ENCODE peak calls at places on chromosome 6, in eight cellular contexts. C, L, S, K, X, J, W and T are unnamed samples.

GRCh38 chr6:16258709-16259075 is 20.3 kb downstream of the GMPR start:
- DNase-seq in C (no peak), L (no peak), S (no peak), K (no peak), X (no peak), J (no peak), W (no peak), T (no peak)

GRCh38 chr6:1477432-1478090 is 88.2 kb downstream of the FOXF2 start:
- DNase-seq in C (peak), L (no peak), S (no peak), K (no peak), X (no peak), J (peak), W (no peak), T (no peak)

GRCh38 chr6:167141667-167142432 is 15.9 kb downstream of the GPR31 start:
- DNase-seq in C (peak), L (peak), S (peak), K (peak), X (peak), J (no peak), W (no peak), T (peak)

GRCh38 chr6:133548409-133548808 is 307.3 kb downstream of the EYA4 start:
- DNase-seq in C (peak), L (no peak), S (no peak), K (no peak), X (no peak), J (peak), W (no peak), T (no peak)

GRCh38 chr6:160106010-160106409 is 15.6 kb upstream of the SLC22A1 start:
- DNase-seq in C (no peak), L (no peak), S (no peak), K (no peak), X (no peak), J (no peak), W (no peak), T (no peak)

GRCh38 chr6:136780972-136781371 is 11.3 kb downstream of the MAP3K5 start:
- DNase-seq in C (no peak), L (no peak), S (no peak), K (no peak), X (no peak), J (no peak), W (no peak), T (no peak)

GRCh38 chr6:72950114-72950860 is 275.0 kb downstream of the KHDC1L start:
- DNase-seq in C (peak), L (no peak), S (no peak), K (no peak), X (no peak), J (peak), W (peak), T (no peak)

GRCh38 chr6:108417027-108417426 is 122.2 kb downstream of the AFG1L start:
- DNase-seq in C (no peak), L (no peak), S (no peak), K (no peak), X (no peak), J (no peak), W (no peak), T (no peak)

GRCh38 chr6:45438849-45439406 is 61.2 kb upstream of the SUPT3H start:
- DNase-seq in C (peak), L (no peak), S (no peak), K (no peak), X (no peak), J (peak), W (no peak), T (no peak)

GRCh38 chr6:3835055-3835731 is 14.0 kb upstream of the FAM50B start:
- DNase-seq in C (no peak), L (no peak), S (no peak), K (no peak), X (no peak), J (no peak), W (peak), T (no peak)

GRCh38 chr6:87322304-87323212 is at the start of gene SMIM8:
- DNase-seq in C (peak), L (peak), S (peak), K (peak), X (peak), J (no peak), W (peak), T (peak)

GRCh38 chr6:31837612-31838553 is 10.3 kb downstream of the HSPA1B start:
- DNase-seq in C (no peak), L (no peak), S (no peak), K (no peak), X (no peak), J (no peak), W (no peak), T (no peak)

GRCh38 chr6:127022297-127022696 is 96.2 kb upstream of the RSPO3 start:
- DNase-seq in C (no peak), L (no peak), S (no peak), K (no peak), X (peak), J (no peak), W (no peak), T (no peak)

GRCh38 chr6:100577425-100577824 is 112.7 kb upstream of the SIM1 start:
- DNase-seq in C (no peak), L (no peak), S (no peak), K (no peak), X (no peak), J (no peak), W (no peak), T (no peak)

GRCh38 chr6:36247691-36248090 is 22.2 kb upstream of the PNPLA1 start:
- DNase-seq in C (peak), L (no peak), S (no peak), K (no peak), X (no peak), J (no peak), W (no peak), T (no peak)

GRCh38 chr6:12436224-12436623 is 146.1 kb downstream of the EDN1 start:
- DNase-seq in C (no peak), L (no peak), S (no peak), K (no peak), X (no peak), J (no peak), W (no peak), T (no peak)

GRCh38 chr6:41672016-41672415 is 33.7 kb downstream of the MDFI start:
- DNase-seq in C (no peak), L (no peak), S (no peak), K (no peak), X (no peak), J (no peak), W (peak), T (no peak)

GRCh38 chr6:56729719-56730118 is 87.0 kb upstream of the DST start:
- DNase-seq in C (peak), L (no peak), S (no peak), K (no peak), X (no peak), J (peak), W (no peak), T (no peak)

GRCh38 chr6:36139431-36139830 is 9.1 kb downstream of the MAPK13 start:
- DNase-seq in C (no peak), L (peak), S (no peak), K (no peak), X (no peak), J (no peak), W (no peak), T (no peak)

GRCh38 chr6:137217801-137218472 is 1.2 kb downstream of the IFNGR1 start:
- DNase-seq in C (no peak), L (no peak), S (no peak), K (no peak), X (no peak), J (no peak), W (peak), T (no peak)

GRCh38 chr6:26157150-26157837 is 70.1 kb downstream of the HFE start:
- DNase-seq in C (no peak), L (peak), S (peak), K (peak), X (peak), J (no peak), W (peak), T (peak)

GRCh38 chr6:125393449-125393858 is 91.7 kb upstream of the HDDC2 start:
- DNase-seq in C (no peak), L (no peak), S (no peak), K (no peak), X (no peak), J (no peak), W (no peak), T (no peak)

GRCh38 chr6:7071405-7071804 is 36.4 kb upstream of the RREB1 start:
- DNase-seq in C (no peak), L (no peak), S (no peak), K (no peak), X (no peak), J (no peak), W (no peak), T (no peak)

GRCh38 chr6:144296973-144297372 is 11.8 kb downstream of the UTRN start:
- DNase-seq in C (no peak), L (no peak), S (no peak), K (no peak), X (no peak), J (no peak), W (peak), T (no peak)

GRCh38 chr6:135995160-135995898 is 143.8 kb downstream of the PDE7B start:
- DNase-seq in C (peak), L (no peak), S (no peak), K (no peak), X (no peak), J (no peak), W (no peak), T (no peak)

GRCh38 chr6:129671442-129672344 is 38.3 kb downstream of the ARHGAP18 start:
- DNase-seq in C (peak), L (peak), S (no peak), K (peak), X (no peak), J (no peak), W (peak), T (peak)

GRCh38 chr6:18488526-18489270 is 101.5 kb downstream of the RNF144B start:
- DNase-seq in C (no peak), L (no peak), S (no peak), K (no peak), X (no peak), J (no peak), W (no peak), T (no peak)

GRCh38 chr6:117298941-117299340 is 33.6 kb downstream of the VGLL2 start:
- DNase-seq in C (peak), L (no peak), S (no peak), K (no peak), X (no peak), J (no peak), W (no peak), T (no peak)

GRCh38 chr6:79586548-79586947 is 44.6 kb upstream of the SH3BGRL2 start:
- DNase-seq in C (no peak), L (no peak), S (no peak), K (no peak), X (no peak), J (no peak), W (no peak), T (no peak)

GRCh38 chr6:162385980-162386379 is 341.6 kb downstream of the PRKN start:
- DNase-seq in C (peak), L (no peak), S (no peak), K (no peak), X (no peak), J (no peak), W (no peak), T (no peak)

GRCh38 chr6:147870745-147871144 is 362.3 kb downstream of the SAMD5 start:
- DNase-seq in C (no peak), L (no peak), S (no peak), K (no peak), X (no peak), J (no peak), W (no peak), T (no peak)

GRCh38 chr6:69138893-69139494 is 503.9 kb downstream of the ADGRB3 start:
- DNase-seq in C (no peak), L (no peak), S (no peak), K (no peak), X (no peak), J (peak), W (no peak), T (no peak)

GRCh38 chr6:137260205-137260604 is 41.0 kb upstream of the IFNGR1 start:
- DNase-seq in C (no peak), L (no peak), S (no peak), K (no peak), X (no peak), J (no peak), W (no peak), T (no peak)

GRCh38 chr6:8131265-8131897 is 29.0 kb upstream of the EEF1E1 start:
- DNase-seq in C (peak), L (peak), S (peak), K (peak), X (peak), J (peak), W (no peak), T (peak)

GRCh38 chr6:68718379-68719073 is 83.4 kb downstream of the ADGRB3 start:
- DNase-seq in C (no peak), L (no peak), S (no peak), K (no peak), X (peak), J (no peak), W (no peak), T (no peak)